ENCODE peak calls at places on chromosomes 11 and 22, in eight cellular contexts. N, W, S, Q, H, E, T and L are unnamed samples.

GRCh38 chr11:3087821-3088800 is 30.9 kb upstream of the CARS1 start:
- DNase-seq in N (no peak), W (peak; percentile 78), S (no peak), Q (no peak), H (no peak), E (no peak), T (no peak), L (no peak)

GRCh38 chr11:118106789-118107335 is 20.1 kb upstream of the SMIM35 start:
- DNase-seq in N (no peak), W (no peak), S (no peak), Q (no peak), H (no peak), E (no peak), T (no peak), L (peak; percentile 29)

GRCh38 chr11:34680918-34681554 is 60.1 kb downstream of the EHF start:
- DNase-seq in N (no peak), W (peak; percentile 87), S (peak; percentile 10), Q (no peak), H (peak; percentile 71), E (no peak), T (no peak), L (peak; percentile 83)

GRCh38 chr11:62680825-62681240 is 2.0 kb upstream of the UBXN1 start:
- DNase-seq in N (no peak), W (peak; percentile 84), S (peak; percentile 57), Q (peak; percentile 20), H (peak; percentile 60), E (no peak), T (no peak), L (peak; percentile 31)

GRCh38 chr11:63813035-63813562 is at the start of gene SPINDOC:
- DNase-seq in N (peak; percentile 73), W (peak; percentile 77), S (peak; percentile 59), Q (peak; percentile 28), H (peak; percentile 63), E (peak; percentile 69), T (peak; percentile 82), L (no peak)

GRCh38 chr11:19872526-19873135 is 160.0 kb downstream of the NAV2 start:
- DNase-seq in N (no peak), W (no peak), S (peak; percentile 13), Q (no peak), H (no peak), E (no peak), T (no peak), L (no peak)

GRCh38 chr11:1155274-1155693 is 2.5 kb upstream of the MUC5AC start:
- DNase-seq in N (no peak), W (no peak), S (no peak), Q (no peak), H (no peak), E (no peak), T (no peak), L (no peak)

GRCh38 chr11:12882670-12883069 is 126.4 kb upstream of the RASSF10 start:
- DNase-seq in N (no peak), W (no peak), S (no peak), Q (no peak), H (no peak), E (no peak), T (no peak), L (no peak)

GRCh38 chr22:39723899-39724351 is 153.4 kb downstream of the CACNA1I start:
- DNase-seq in N (no peak), W (peak; percentile 37), S (no peak), Q (no peak), H (no peak), E (no peak), T (no peak), L (no peak)

GRCh38 chr11:47912843-47913437 is 64.8 kb upstream of the NUP160 start:
- DNase-seq in N (no peak), W (no peak), S (no peak), Q (no peak), H (no peak), E (no peak), T (no peak), L (no peak)

GRCh38 chr22:23418159-23418788 is 161.8 kb downstream of the IGLL1 start:
- DNase-seq in N (no peak), W (no peak), S (no peak), Q (no peak), H (no peak), E (no peak), T (no peak), L (no peak)